ENCODE peak calls at places on chromosomes 4 and X, in nine cellular contexts. S, I, X, E, O, T, H, L and W are unnamed samples.

GRCh38 chrX:140733766-140734342 is 24.3 kb downstream of the LINC00632 start:
- DNase-seq in L (no peak), O (no peak), T (no peak), I (no peak), H (no peak), E (peak), X (no peak), S (no peak), W (peak)

GRCh38 chr4:55074386-55074785 is 51.0 kb downstream of the KDR start:
- DNase-seq in H (no peak), I (no peak), E (peak), O (no peak), X (no peak), S (no peak), T (no peak), L (no peak), W (no peak)

GRCh38 chrX:46683023-46683422 is 75.9 kb downstream of the SLC9A7 start:
- DNase-seq in O (no peak), S (no peak), H (no peak), X (no peak), T (no peak), E (no peak), I (no peak), L (no peak), W (no peak)

GRCh38 chr4:183347586-183347985 is 25.4 kb upstream of the CLDN24 start:
- DNase-seq in E (peak), O (no peak), L (no peak), T (no peak), H (no peak), S (no peak), X (no peak), I (no peak), W (no peak)

GRCh38 chrX:28920554-28920953 is 333.3 kb downstream of the IL1RAPL1 start:
- DNase-seq in I (no peak), E (no peak), O (no peak), X (no peak), T (no peak), S (no peak), L (no peak), H (no peak), W (no peak)

GRCh38 chr4:154642361-154642760 is 29.9 kb upstream of the FGG start:
- DNase-seq in L (no peak), I (no peak), T (no peak), O (no peak), E (no peak), S (no peak), H (no peak), X (no peak), W (no peak)

GRCh38 chrX:20421275-20421674 is 154.6 kb upstream of the RPS6KA3 start:
- DNase-seq in E (no peak), H (no peak), T (no peak), O (no peak), X (no peak), I (no peak), S (no peak), L (no peak), W (no peak)

GRCh38 chrX:132009344-132009743 is 13.8 kb upstream of the STK26 start:
- DNase-seq in S (no peak), H (no peak), E (no peak), L (no peak), T (no peak), I (no peak), O (no peak), X (no peak), W (no peak)

GRCh38 chr4:140158234-140159030 is 4.4 kb upstream of the MAML3 start:
- DNase-seq in E (no peak), O (no peak), X (no peak), T (no peak), L (no peak), S (peak), I (no peak), H (no peak), W (peak)

GRCh38 chr4:105350859-105351494 is 122.9 kb downstream of the PPA2 start:
- DNase-seq in X (no peak), S (no peak), O (no peak), H (no peak), I (no peak), E (peak), L (no peak), T (no peak), W (no peak)

GRCh38 chrX:45761920-45762319 is 561.2 kb upstream of the DIPK2B start:
- DNase-seq in E (peak), H (no peak), T (no peak), S (no peak), X (no peak), L (no peak), I (no peak), O (no peak), W (no peak)

GRCh38 chrX:101260435-101260834 is 30.7 kb downstream of the TAF7L start:
- DNase-seq in S (no peak), H (no peak), X (no peak), T (no peak), L (no peak), I (no peak), E (peak), O (no peak), W (peak)

GRCh38 chr4:144501231-144501780 is 144.7 kb upstream of the HHIP start:
- DNase-seq in I (no peak), E (peak), H (no peak), O (no peak), L (no peak), T (no peak), X (no peak), S (no peak), W (no peak)

GRCh38 chr4:11338990-11339782 is 89.5 kb downstream of the HS3ST1 start:
- DNase-seq in H (no peak), S (no peak), E (no peak), T (no peak), X (no peak), I (no peak), O (no peak), L (no peak), W (no peak)

GRCh38 chrX:13430136-13430827 is 110.4 kb upstream of the ATXN3L start:
- DNase-seq in X (no peak), I (no peak), T (no peak), H (no peak), S (no peak), L (no peak), E (peak), O (no peak), W (peak)

GRCh38 chr4:33283818-33284217 is 2563.6 kb downstream of the PCDH7 start:
- DNase-seq in E (no peak), X (no peak), O (no peak), L (no peak), T (no peak), S (no peak), I (no peak), H (no peak), W (no peak)

GRCh38 chrX:68749426-68749825 is 79.4 kb upstream of the EFNB1 start:
- DNase-seq in L (no peak), H (no peak), T (no peak), O (no peak), S (no peak), I (no peak), X (no peak), E (no peak), W (no peak)

GRCh38 chr4:67770422-67770821 is 16.2 kb upstream of the GNRHR start:
- DNase-seq in E (no peak), L (no peak), X (no peak), O (no peak), S (no peak), I (no peak), T (no peak), H (no peak), W (peak)

GRCh38 chr4:67333663-67334062 is 211.6 kb downstream of the CENPC start:
- DNase-seq in H (no peak), X (no peak), I (no peak), O (no peak), E (no peak), S (no peak), L (no peak), T (no peak), W (peak)

GRCh38 chr4:124483043-124483906 is 229.3 kb downstream of the ANKRD50 start:
- DNase-seq in H (no peak), I (no peak), O (no peak), S (no peak), T (no peak), E (peak), X (no peak), L (no peak), W (no peak)

GRCh38 chr4:74235135-74235534 is 73.1 kb upstream of the EPGN start:
- DNase-seq in S (no peak), T (no peak), H (no peak), I (no peak), O (no peak), E (no peak), L (no peak), X (no peak), W (no peak)

GRCh38 chrX:57821703-57822375 is 88.4 kb downstream of the ZXDA start:
- DNase-seq in I (no peak), T (no peak), E (peak), H (peak), X (no peak), S (no peak), O (no peak), L (no peak), W (peak)

GRCh38 chr4:42654606-42655005 is 2.3 kb downstream of the ATP8A1 start:
- DNase-seq in E (peak), S (no peak), I (no peak), T (no peak), O (no peak), X (no peak), H (no peak), L (no peak), W (peak)

GRCh38 chr4:10168151-10168550 is 51.6 kb upstream of the WDR1 start:
- DNase-seq in X (no peak), H (no peak), S (no peak), I (no peak), L (no peak), O (no peak), T (no peak), E (no peak), W (no peak)

GRCh38 chrX:41302293-41302868 is 31.6 kb upstream of the DDX3X start:
- DNase-seq in T (no peak), E (no peak), L (no peak), H (no peak), S (no peak), O (no peak), I (no peak), X (no peak), W (peak)

GRCh38 chr4:75207902-75208301 is 275.0 kb downstream of the PARM1 start:
- DNase-seq in I (no peak), X (no peak), T (no peak), S (no peak), E (no peak), H (no peak), O (no peak), L (no peak), W (no peak)

GRCh38 chrX:41802958-41803357 is 79.0 kb downstream of the GPR82 start:
- DNase-seq in E (peak), I (no peak), L (no peak), O (no peak), X (no peak), S (no peak), H (no peak), T (no peak), W (no peak)

GRCh38 chrX:103124284-103124683 is 31.3 kb upstream of the NXF3 start:
- DNase-seq in T (no peak), X (no peak), H (no peak), E (no peak), S (no peak), L (no peak), I (no peak), O (no peak), W (no peak)

GRCh38 chr4:167020410-167020809 is 213.9 kb downstream of the SPOCK3 start:
- DNase-seq in S (no peak), I (no peak), L (no peak), H (no peak), X (no peak), T (no peak), O (no peak), E (peak), W (peak)
- TF ChIP-seq CTCF in S (no peak), I (no peak), L (no peak), H (no peak), X (no peak), T (no peak), O (no peak), E (peak), W (no peak)

DNA sequence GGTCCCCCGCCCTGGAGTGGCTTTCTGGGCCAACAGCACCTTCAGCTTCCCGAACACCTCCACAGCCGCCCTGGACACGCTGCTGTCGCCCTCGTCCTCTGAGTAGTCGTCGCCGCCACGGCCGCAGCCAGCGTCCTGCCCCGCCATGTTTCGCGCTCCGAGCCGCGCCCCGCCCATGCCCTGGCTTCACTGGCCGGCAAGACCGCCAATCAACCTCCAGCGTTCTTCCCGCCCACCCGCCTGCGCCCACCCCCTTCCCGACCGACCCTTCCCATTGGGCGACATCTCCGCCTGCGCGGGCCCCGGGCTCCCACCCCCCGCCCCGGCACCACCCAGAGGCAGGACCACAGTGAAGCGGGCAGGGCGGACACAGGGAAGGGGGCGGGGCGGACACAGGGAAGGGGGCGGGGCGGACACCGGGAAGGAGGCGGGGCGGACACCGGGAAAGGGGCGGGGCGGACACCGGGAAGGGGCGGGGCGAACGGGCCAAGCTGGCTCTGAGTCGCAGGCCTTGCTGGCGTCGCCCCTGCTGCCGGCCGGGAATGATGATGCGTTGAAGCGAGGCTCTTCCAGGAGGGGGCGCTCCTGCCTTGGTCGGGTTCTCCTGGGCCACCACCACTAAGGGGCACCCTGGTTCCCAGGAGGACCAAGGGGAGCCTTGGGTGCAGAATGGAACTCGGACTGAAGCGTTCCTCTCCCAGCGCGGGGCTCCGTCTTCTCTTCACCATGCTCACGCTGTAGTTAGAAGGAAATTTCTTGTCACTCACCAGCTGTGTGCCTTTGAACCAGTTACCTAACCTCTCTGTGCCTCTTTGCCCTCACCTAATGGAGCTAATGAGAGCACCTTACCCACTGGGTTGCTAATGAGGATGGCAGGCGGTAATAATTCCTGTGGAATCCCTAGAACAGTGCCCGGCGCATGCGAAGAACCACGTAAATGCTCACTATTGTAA is at the start of gene HAUS7:
- DNase-seq in H (peak), L (peak), X (peak), S (peak), T (peak), E (peak), O (peak), I (peak), W (peak)
- TF ChIP-seq CTCF in H (peak), L (peak), X (peak), S (peak), T (peak), E (peak), O (peak), I (peak), W (peak)

DNA sequence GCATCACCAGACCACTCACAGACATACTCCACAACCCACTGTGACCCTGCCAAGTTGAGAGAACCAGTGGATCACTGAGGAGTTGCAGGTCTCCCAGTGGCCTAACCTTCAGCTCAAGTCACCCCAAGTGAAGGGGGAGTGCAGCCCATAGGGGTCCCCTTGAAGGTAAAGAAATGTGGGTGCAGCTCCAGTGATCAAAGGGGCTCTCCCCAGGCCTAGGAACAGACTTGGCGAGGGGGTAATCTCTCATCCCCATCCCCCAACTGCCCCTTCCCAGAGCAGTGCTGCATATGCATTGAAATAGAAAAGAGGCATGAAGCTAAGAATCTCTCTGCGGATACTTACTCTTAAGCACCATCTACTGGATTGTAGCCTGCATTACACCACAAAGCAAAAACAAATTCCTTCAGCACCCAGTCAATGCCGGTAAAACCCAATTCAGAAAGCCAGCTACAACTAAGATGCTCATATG is 27.0 kb downstream of the MAGEE1 start:
- DNase-seq in I (no peak), X (no peak), O (no peak), T (no peak), H (no peak), S (no peak), E (peak), L (no peak), W (peak)
- TF ChIP-seq CTCF in I (peak), X (peak), O (peak), T (peak), H (peak), S (peak), E (peak), L (peak), W (peak)

DNA sequence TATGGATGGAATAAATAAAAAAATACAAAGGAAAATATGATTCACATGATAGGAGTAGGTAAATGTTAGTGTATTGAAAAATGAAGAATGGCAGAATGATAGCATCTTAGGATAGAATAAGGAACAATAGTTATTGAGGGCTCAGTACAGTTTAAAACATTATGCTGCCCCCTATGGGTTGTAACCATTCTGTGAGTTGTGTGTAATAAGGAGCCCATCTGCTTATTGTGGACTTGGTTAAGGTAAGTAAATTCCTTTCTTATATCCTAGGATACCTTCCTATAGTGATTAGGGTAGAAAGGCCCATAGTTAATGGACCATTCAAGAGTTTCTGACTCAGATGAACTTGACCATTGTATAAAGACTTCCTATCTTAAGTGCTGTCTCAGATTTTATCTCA is 195.8 kb downstream of the PDHA2 start:
- DNase-seq in T (no peak), O (no peak), I (no peak), E (peak), S (no peak), H (no peak), L (no peak), X (no peak), W (peak)
- TF ChIP-seq CTCF in T (no peak), O (no peak), I (peak), E (peak), S (no peak), H (no peak), L (no peak), X (no peak), W (peak)

GRCh38 chrX:135625995-135626394 is 87.4 kb upstream of the CT45A1 start:
- DNase-seq in E (peak), T (no peak), S (no peak), L (no peak), I (no peak), X (no peak), H (no peak), O (no peak), W (peak)
- TF ChIP-seq CTCF in E (no peak), T (no peak), S (no peak), L (no peak), I (no peak), X (no peak), H (no peak), O (no peak), W (peak)